ENCODE peak calls at places on chromosomes 11 and 22, in four cellular contexts. Q is mammary epithelial cell, W is thoracic aorta, R is psoas muscle. Y is an unnamed sample.
A peak's percentile ranks its signal among the peaks of the same experiment; 100 is the strongest.

GRCh38 chr11:33411751-33412150 is 154.6 kb downstream of the HIPK3 start:
- DNase-seq in R (no peak), W (no peak), Q (no peak), Y (no peak)

GRCh38 chr22:46052331-46052771 is 75.4 kb upstream of the WNT7B start:
- DNase-seq in R (peak; percentile 51), Q (no peak), W (no peak), Y (no peak)

GRCh38 chr11:68751331-68751856 is at the start of gene TESMIN:
- DNase-seq in W (peak; percentile 35), Q (peak; percentile 79), R (peak; percentile 89), Y (peak; percentile 72)

GRCh38 chr11:123330948-123331347 is 99.1 kb upstream of the GRAMD1B start:
- DNase-seq in R (no peak), W (no peak), Q (no peak), Y (no peak)

GRCh38 chr22:21970037-21970799 is 12.4 kb downstream of the TOP3B start:
- DNase-seq in R (no peak), Q (peak; percentile 63), W (no peak), Y (no peak)

GRCh38 chr11:69863544-69864200 is 44.5 kb upstream of the FGF3 start:
- DNase-seq in Q (no peak), W (no peak), R (no peak), Y (no peak)

GRCh38 chr11:112761911-112762685 is 199.1 kb upstream of the NCAM1 start:
- DNase-seq in Q (no peak), R (no peak), W (no peak), Y (no peak)

GRCh38 chr11:76588455-76589325 is 81.9 kb downstream of the LRRC32 start:
- DNase-seq in W (no peak), R (peak; percentile 78), Q (peak; percentile 29), Y (peak; percentile 77)

GRCh38 chr11:120562806-120563425 is 51.4 kb downstream of the GRIK4 start:
- DNase-seq in Q (no peak), W (no peak), R (no peak), Y (peak; percentile 44)

GRCh38 chr11:17917556-17917955 is 95.3 kb downstream of the SERGEF start:
- DNase-seq in R (no peak), W (no peak), Q (peak; percentile 44), Y (no peak)

GRCh38 chr22:45553333-45554039 is 50.8 kb downstream of the FBLN1 start:
- DNase-seq in Q (peak; percentile 80), W (peak; percentile 71), R (peak; percentile 86), Y (peak; percentile 78)

DNA sequence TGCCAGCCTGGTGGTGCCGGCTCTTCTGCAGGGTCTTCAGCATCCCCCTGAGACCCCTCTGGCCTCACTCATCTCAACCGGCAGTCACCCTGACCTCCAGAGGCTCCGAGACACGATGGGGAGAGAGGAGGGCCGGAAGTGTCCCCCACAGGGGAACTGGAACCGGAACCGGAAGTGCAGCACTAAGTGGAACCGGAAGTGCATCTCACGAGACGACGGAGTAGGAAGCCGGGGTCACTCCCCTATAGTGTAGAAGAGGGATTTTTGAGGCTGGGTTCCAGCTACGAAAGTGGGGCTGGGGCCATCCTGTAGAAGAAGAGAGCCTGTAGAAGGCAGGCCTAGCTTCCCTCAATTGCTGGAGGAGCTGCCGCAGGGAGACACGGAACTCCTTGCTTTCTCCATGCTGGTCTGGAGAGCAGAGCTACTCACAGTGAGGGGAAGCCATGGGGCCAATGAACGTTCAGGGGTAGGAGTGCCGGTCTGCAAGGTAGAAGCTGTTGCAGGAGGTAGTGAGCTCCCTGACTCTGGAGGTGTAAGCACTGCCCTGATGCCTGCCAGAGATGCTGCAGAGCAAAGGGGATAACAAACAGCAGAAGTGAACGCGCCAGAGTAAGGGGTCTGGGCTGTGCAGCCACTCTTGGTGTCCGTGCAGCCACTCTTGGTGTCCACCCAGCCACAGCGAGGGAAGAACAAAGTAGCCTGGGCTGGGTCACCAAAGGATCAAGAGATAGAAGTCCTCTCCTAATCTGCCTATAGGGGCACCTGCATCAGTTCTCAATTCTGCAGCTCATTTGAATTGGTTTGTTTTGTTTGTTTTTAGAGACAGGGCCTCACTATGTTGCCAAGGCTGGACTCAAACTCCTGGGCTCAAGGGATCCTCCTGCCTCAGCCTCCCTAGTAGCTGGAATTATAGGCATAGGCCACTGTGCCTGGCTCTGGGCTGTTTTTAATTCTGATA is 21.9 kb downstream of the SCUBE1 start:
- DNase-seq in W (no peak), Q (no peak), R (no peak), Y (no peak)
- H3K4me3 ChIP-seq in W (no peak overlapping the region), Q (no peak overlapping the region), R (no peak overlapping the region), Y (no peak overlapping the region)

GRCh38 chr22:23393721-23394320 is 186.3 kb downstream of the IGLL1 start:
- DNase-seq in W (no peak), Q (no peak), R (peak; percentile 55), Y (no peak)

GRCh38 chr22:23388492-23389009 is 191.5 kb downstream of the IGLL1 start:
- DNase-seq in R (no peak), Q (no peak), W (no peak), Y (no peak)

GRCh38 chr22:23392420-23393121 is 187.5 kb downstream of the IGLL1 start:
- DNase-seq in Q (no peak), R (no peak), W (no peak), Y (no peak)

GRCh38 chr22:23389271-23390071 is 190.6 kb downstream of the IGLL1 start:
- DNase-seq in Q (no peak), R (no peak), W (no peak), Y (no peak)

GRCh38 chr22:23391022-23391421 is 189.1 kb downstream of the IGLL1 start:
- DNase-seq in R (no peak), W (no peak), Q (no peak), Y (no peak)
- H3K4me1 ChIP-seq in R (no peaks in the 10 kb centered on the region), W (no peaks in the 10 kb centered on the region), Q (no peaks in the 10 kb centered on the region), Y (no peaks in the 10 kb centered on the region)

GRCh38 chr11:124644426-124645280 is 22.0 kb downstream of the TBRG1 start:
- DNase-seq in W (no peak), Q (peak; percentile 50), R (peak; percentile 57), Y (peak; percentile 35)
- H3K27ac ChIP-seq in W (peak overlapping the region; percentile 80), Q (no peak overlapping the region), R (no peak overlapping the region), Y (no peak overlapping the region)

GRCh38 chr11:31968774-31969433 is 122.0 kb upstream of the RCN1 start:
- DNase-seq in W (no peak), Q (peak; percentile 40), R (no peak), Y (no peak)
- H3K4me3 ChIP-seq in W (no peak overlapping the region), Q (no peak overlapping the region), R (no peak overlapping the region), Y (peak overlapping the region; percentile 7)

DNA sequence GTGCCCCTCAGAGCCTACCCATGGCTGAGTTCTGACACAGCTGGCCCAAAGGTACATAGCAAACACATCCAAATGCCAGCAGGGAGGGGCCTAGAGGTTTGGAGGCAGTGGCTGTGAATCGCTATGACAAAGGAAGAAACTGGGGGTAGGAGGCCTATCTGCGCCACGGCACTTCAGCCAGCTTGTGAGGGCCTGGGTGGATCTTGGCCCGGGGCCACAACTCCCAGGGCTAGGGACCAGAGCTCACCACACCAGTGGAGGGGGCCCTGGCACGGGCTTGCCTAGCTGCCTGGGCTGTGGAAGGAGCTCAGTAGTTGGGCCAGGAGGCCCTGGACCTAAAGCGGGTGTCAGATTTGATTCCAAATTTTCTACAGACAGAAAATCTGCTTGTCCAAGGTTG is 9.4 kb upstream of the NAP1L4 start:
- DNase-seq in Q (no peak), W (no peak), R (no peak), Y (peak; percentile 66)
- H3K4me1 ChIP-seq in Q (peaks cover 63% of the 10 kb centered on the region), W (peaks cover 5% of the 10 kb centered on the region), R (peaks cover 5% of the 10 kb centered on the region), Y (peaks cover 10% of the 10 kb centered on the region)

DNA sequence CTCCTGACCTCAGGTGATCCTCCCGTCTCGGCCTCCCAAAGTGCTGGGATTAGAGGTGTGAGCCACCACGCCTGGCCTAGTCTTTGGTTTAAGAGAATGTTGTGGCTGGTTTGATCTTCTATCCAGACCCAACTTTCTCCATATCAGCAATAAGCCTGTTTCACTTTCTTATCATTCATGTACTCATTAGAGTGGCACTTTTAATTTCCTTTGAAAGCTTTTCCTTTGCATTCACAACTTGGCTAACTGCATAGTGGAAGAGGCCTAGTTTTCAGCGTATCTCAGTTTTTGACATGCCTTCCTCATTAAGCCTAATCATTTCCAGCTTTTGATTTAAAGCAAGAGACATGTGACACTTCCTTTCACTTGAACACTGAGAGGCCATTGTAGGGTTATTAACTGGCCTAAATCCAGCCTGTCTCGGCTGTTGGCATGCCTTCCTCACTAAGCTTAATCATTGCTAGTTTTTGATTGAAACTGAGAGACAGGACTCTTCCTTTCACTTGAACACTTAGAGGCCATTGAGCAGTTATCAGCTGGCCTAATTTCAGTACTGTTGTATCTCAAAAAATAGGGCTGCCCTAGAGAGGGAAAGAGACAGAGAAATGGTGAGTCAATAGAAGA is 13.1 kb upstream of the RPL3 start:
- DNase-seq in R (no peak), Q (no peak), W (no peak), Y (no peak)
- H3K27ac ChIP-seq in R (no peak overlapping the region), Q (no peak overlapping the region), W (no peak overlapping the region), Y (no peak overlapping the region)

DNA sequence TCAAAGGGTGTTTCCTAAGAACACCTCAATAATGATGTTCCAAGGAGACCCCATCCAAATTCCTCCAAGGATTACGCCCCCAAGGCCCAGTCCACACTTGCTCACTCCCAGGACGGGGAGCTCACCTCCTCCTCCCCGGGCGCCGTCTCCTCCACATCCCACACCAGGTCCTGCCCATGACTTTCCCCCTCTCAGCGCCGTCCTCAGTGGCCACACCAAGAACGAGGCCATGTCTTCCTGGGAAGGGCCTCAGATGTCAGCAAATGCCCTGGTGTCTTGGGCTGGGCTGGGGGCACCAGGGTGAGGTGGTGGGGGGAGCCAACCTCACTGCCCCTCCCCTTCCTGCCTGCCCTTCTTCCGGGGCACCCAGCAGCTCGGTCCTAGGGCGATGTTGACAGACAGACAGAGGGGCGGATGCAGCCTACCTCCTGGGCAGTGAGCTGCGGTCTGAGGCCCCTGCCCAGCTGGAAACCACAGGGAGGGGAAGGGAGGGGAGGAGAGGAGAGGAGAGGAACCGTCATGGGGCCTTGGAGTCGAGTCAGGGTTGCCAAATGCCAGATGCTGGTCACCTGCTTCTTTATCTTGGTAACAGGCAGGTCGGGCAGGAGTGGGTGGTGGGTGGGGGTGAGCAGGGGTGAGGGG is at the start of the genes C11orf21 and TSPAN32:
- DNase-seq in Q (no peak), R (peak; percentile 66), W (no peak), Y (peak; percentile 63)
- H3K4me3 ChIP-seq in Q (no peak within 1 kb of the TSS), R (no peak within 1 kb of the TSS), W (peak within 1 kb of the TSS; percentile 48), Y (peak within 1 kb of the TSS; percentile 51)

Y was measured in heart right ventricle.